ENCODE peak calls at places on chromosome 5, in ten cellular contexts. U is ovary, I is tibial nerve, K is gastrocnemius medialis, M is heart left ventricle, V is body of pancreas, W is left ventricle myocardium inferior, X is GM23338, Y is fibroblast of lung, F is neural progenitor cell. S is an unnamed sample.
A peak's percentile ranks its signal among the peaks of the same experiment; 100 is the strongest.

GRCh38 chr5:78696637-78697036 is 48.1 kb upstream of the LHFPL2 start:
- DNase-seq in F (no peak), U (no peak), Y (no peak), X (no peak), I (no peak), W (no peak), V (no peak), M (no peak), K (no peak), S (no peak)

GRCh38 chr5:1292846-1293415 is 1.9 kb downstream of the TERT start:
- DNase-seq in X (no peak), I (no peak), W (no peak), M (peak; percentile 44), F (no peak), V (no peak), Y (no peak), K (no peak), U (no peak), S (peak; percentile 58)

GRCh38 chr5:173238312-173239232 is 3.6 kb upstream of the NKX2-5 start:
- DNase-seq in I (no peak), V (no peak), Y (no peak), F (peak; percentile 74), K (no peak), W (no peak), M (no peak), X (peak; percentile 74), U (no peak), S (no peak)

GRCh38 chr5:95621839-95622629 is 2.1 kb downstream of the GPR150 start:
- DNase-seq in F (no peak), V (peak; percentile 54), W (no peak), I (no peak), K (no peak), U (no peak), M (no peak), Y (no peak), X (no peak), S (no peak)

GRCh38 chr5:160150381-160150780 is 31.1 kb upstream of the PWWP2A start:
- DNase-seq in U (no peak), K (no peak), F (no peak), X (no peak), Y (no peak), W (no peak), M (no peak), V (no peak), I (no peak), S (no peak)

GRCh38 chr5:4570047-4571015 is 569.8 kb upstream of the ADAMTS16 start:
- DNase-seq in M (no peak), K (no peak), I (no peak), U (no peak), Y (no peak), X (no peak), V (no peak), W (no peak), F (no peak), S (no peak)

GRCh38 chr5:172868436-172868923 is 34.4 kb downstream of the ERGIC1 start:
- DNase-seq in U (no peak), I (no peak), W (no peak), Y (peak; percentile 78), X (no peak), F (no peak), M (peak; percentile 21), V (no peak), K (no peak), S (no peak)

GRCh38 chr5:139664273-139664693 is 16.1 kb downstream of the CXXC5 start:
- DNase-seq in Y (no peak), M (no peak), X (no peak), W (no peak), I (no peak), K (no peak), V (peak; percentile 40), U (no peak), F (no peak), S (peak; percentile 83)

GRCh38 chr5:9775339-9775738 is 145.2 kb upstream of the TAS2R1 start:
- DNase-seq in F (no peak), X (no peak), K (no peak), V (no peak), W (no peak), I (no peak), Y (no peak), U (no peak), M (no peak), S (no peak)

GRCh38 chr5:9771079-9771478 is 140.9 kb upstream of the TAS2R1 start:
- DNase-seq in I (no peak), M (no peak), U (no peak), F (no peak), W (no peak), V (no peak), Y (no peak), X (no peak), K (no peak), S (no peak)

GRCh38 chr5:9776525-9776924 is 146.4 kb upstream of the TAS2R1 start:
- DNase-seq in W (no peak), Y (no peak), V (no peak), X (no peak), K (no peak), U (no peak), F (no peak), I (no peak), M (no peak), S (no peak)

GRCh38 chr5:9780501-9780900 is 150.3 kb upstream of the TAS2R1 start:
- DNase-seq in M (no peak), K (no peak), X (no peak), U (no peak), W (no peak), I (no peak), F (no peak), Y (no peak), V (no peak), S (no peak)

GRCh38 chr5:9774472-9775079 is 144.4 kb upstream of the TAS2R1 start:
- DNase-seq in U (no peak), M (no peak), W (no peak), F (peak; percentile 15), I (no peak), X (peak; percentile 65), K (no peak), Y (peak; percentile 86), V (no peak), S (no peak)
- TF ChIP-seq CTCF in U (no peak), M (no peak), W (peak; percentile 14), F (peak; percentile 25), I (no peak), X (peak; percentile 75), K (no peak), Y (peak; percentile 44), V (no peak), S (no peak)

GRCh38 chr5:68285857-68286611 is 70.5 kb downstream of the PIK3R1 start:
- DNase-seq in Y (peak; percentile 75), W (no peak), F (peak; percentile 65), M (no peak), X (peak; percentile 77), U (no peak), V (no peak), K (no peak), I (no peak), S (no peak)

GRCh38 chr5:68279960-68280359 is 64.4 kb downstream of the PIK3R1 start:
- DNase-seq in M (no peak), I (no peak), W (no peak), F (no peak), K (no peak), U (no peak), V (no peak), X (no peak), Y (no peak), S (no peak)

GRCh38 chr5:68286612-68286912 is 71.0 kb downstream of the PIK3R1 start:
- DNase-seq in Y (no peak), M (no peak), I (no peak), V (no peak), F (no peak), X (no peak), W (no peak), K (no peak), U (no peak), S (no peak)

GRCh38 chr5:68285075-68285827 is 69.7 kb downstream of the PIK3R1 start:
- DNase-seq in Y (no peak), M (no peak), F (no peak), U (no peak), I (no peak), V (no peak), K (no peak), W (no peak), X (no peak), S (no peak)

DNA sequence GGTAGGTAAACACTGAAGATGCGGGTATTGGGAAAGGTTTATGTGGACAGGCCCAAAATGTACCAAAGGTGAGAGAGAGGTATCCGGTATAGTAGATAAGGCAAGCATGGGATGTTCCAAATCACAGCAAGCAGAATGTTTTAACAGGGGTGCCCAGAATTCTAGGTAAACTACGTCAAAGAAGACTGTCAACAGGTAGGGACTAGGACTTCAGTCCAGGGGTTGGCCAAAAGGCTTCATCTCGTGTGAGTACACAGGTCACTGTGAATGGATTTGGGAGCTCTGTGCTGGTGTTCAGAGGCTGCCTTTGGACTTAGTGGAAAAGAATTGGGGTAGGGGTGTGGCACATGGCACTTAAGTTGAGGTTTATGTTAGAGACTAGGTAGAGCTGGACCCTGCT is 66.4 kb downstream of the PIK3R1 start:
- DNase-seq in X (no peak), U (no peak), I (no peak), V (no peak), Y (no peak), W (no peak), F (no peak), K (no peak), M (no peak), S (no peak)
- H3K4me1 ChIP-seq in X (peaks cover 2% of the 10 kb centered on the region), U (no peaks in the 10 kb centered on the region), I (peaks cover 96% of the 10 kb centered on the region), V (peaks cover 29% of the 10 kb centered on the region), Y (no peaks in the 10 kb centered on the region), W (peaks cover 54% of the 10 kb centered on the region), F (peaks cover 9% of the 10 kb centered on the region), K (peaks cover 20% of the 10 kb centered on the region), M (peaks cover 35% of the 10 kb centered on the region), S (no peaks in the 10 kb centered on the region)

DNA sequence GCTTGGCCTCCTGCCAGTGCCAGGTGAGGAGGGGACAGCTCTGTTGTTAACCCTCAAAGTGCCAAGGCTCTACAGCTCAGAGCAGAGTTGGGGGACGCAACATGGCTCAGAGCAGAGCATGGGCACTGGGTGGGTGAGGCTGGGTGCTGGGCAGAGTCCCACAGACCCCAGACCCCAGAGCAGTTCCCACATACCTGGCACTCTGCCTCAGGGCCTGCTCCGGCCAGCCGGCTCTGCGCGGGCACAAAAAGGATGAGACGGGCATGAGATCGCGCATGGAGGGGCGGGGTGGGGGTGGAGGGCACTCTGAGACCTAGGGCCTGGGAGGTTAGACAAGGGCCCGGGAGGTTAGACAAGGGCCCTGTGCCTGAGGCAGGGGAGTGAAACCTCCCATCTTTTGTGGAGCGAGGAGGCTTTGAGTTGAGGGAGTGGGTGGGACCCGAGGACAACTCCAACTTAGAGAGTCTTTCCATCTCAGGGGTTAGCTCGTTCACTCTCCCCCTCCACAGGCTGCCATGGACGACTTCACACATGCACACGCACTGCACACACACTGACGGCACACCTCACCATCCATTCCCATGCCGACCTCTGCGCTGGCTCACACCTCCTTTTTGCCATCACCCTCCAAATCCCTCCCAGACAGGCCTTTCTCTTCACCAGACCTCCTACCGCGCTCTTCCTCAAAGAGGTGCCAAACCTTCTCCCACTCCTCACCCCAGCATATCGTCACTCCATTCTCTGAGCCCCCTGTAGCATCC is 22.0 kb downstream of the PCDH1 start:
- DNase-seq in X (no peak), I (no peak), V (no peak), W (no peak), Y (no peak), U (no peak), F (no peak), M (no peak), K (no peak), S (no peak)
- H3K36me3 ChIP-seq in X (peaks cover 10% of the 10 kb centered on the region), I (no peaks in the 10 kb centered on the region), V (no peaks in the 10 kb centered on the region), W (peaks cover 10% of the 10 kb centered on the region), Y (no peaks in the 10 kb centered on the region), U (no peaks in the 10 kb centered on the region), F (no peaks in the 10 kb centered on the region), M (peaks cover 14% of the 10 kb centered on the region), K (no peaks in the 10 kb centered on the region), S (no peaks in the 10 kb centered on the region)

GRCh38 chr5:92544042-92544441 is 1037.0 kb downstream of the NR2F1-AS1 start:
- DNase-seq in V (no peak), K (no peak), X (no peak), U (no peak), I (no peak), W (no peak), Y (no peak), F (no peak), M (no peak), S (no peak)
- TF ChIP-seq CTCF in V (no peak), K (no peak), X (no peak), U (no peak), I (no peak), W (no peak), Y (no peak), F (no peak), M (no peak), S (no peak)

S was measured in tibial artery.